ENCODE peak calls at places on chromosomes 4 and X, in four cellular contexts. One of them, this sample, is unnamed.

GRCh38 chrX:13816899-13817298 is at the start of gene GPM6B:
- DNase-seq in stimulated activated CD8-positive, alpha-beta memory T cell treated with anti-CD3 and anti-CD28 coated beads, Interleukin-12 subunit alpha, Interleukin-12 subunit beta, amount 100 ng/mL, for 1 hour: no peak
- DNase-seq in GM06990: no peak
- DNase-seq in activated CD8-positive, alpha-beta memory T cell treated with anti-CD3 and anti-CD28 coated beads for 24 hours: no peak
- DNase-seq in this sample: no peak

GRCh38 chr4:171622729-171623128 is 190.5 kb upstream of the GALNTL6 start:
- DNase-seq in stimulated activated CD8-positive, alpha-beta memory T cell treated with anti-CD3 and anti-CD28 coated beads, Interleukin-12 subunit alpha, Interleukin-12 subunit beta, amount 100 ng/mL, for 1 hour: no peak
- DNase-seq in activated CD8-positive, alpha-beta memory T cell treated with anti-CD3 and anti-CD28 coated beads for 24 hours: no peak
- DNase-seq in GM06990: no peak
- DNase-seq in this sample: no peak

GRCh38 chr4:56768772-56769171 is 52.7 kb downstream of the SPINK2 start:
- DNase-seq in stimulated activated CD8-positive, alpha-beta memory T cell treated with anti-CD3 and anti-CD28 coated beads, Interleukin-12 subunit alpha, Interleukin-12 subunit beta, amount 100 ng/mL, for 1 hour: no peak
- DNase-seq in GM06990: no peak
- DNase-seq in activated CD8-positive, alpha-beta memory T cell treated with anti-CD3 and anti-CD28 coated beads for 24 hours: no peak
- DNase-seq in this sample: no peak

GRCh38 chrX:94216738-94217137 is 542.7 kb downstream of the FAM133A start:
- DNase-seq in GM06990: no peak
- DNase-seq in activated CD8-positive, alpha-beta memory T cell treated with anti-CD3 and anti-CD28 coated beads for 24 hours: no peak
- DNase-seq in stimulated activated CD8-positive, alpha-beta memory T cell treated with anti-CD3 and anti-CD28 coated beads, Interleukin-12 subunit alpha, Interleukin-12 subunit beta, amount 100 ng/mL, for 1 hour: no peak
- DNase-seq in this sample: no peak

GRCh38 chr4:147960971-147961370 is 229.1 kb downstream of the ARHGAP10 start:
- DNase-seq in GM06990: no peak
- DNase-seq in activated CD8-positive, alpha-beta memory T cell treated with anti-CD3 and anti-CD28 coated beads for 24 hours: no peak
- DNase-seq in stimulated activated CD8-positive, alpha-beta memory T cell treated with anti-CD3 and anti-CD28 coated beads, Interleukin-12 subunit alpha, Interleukin-12 subunit beta, amount 100 ng/mL, for 1 hour: no peak
- DNase-seq in this sample: no peak

GRCh38 chrX:153734871-153735270 is 10.2 kb downstream of the ABCD1 start:
- DNase-seq in GM06990: no peak
- DNase-seq in activated CD8-positive, alpha-beta memory T cell treated with anti-CD3 and anti-CD28 coated beads for 24 hours: no peak
- DNase-seq in stimulated activated CD8-positive, alpha-beta memory T cell treated with anti-CD3 and anti-CD28 coated beads, Interleukin-12 subunit alpha, Interleukin-12 subunit beta, amount 100 ng/mL, for 1 hour: no peak
- DNase-seq in this sample: no peak

GRCh38 chr4:30543057-30543456 is 177.1 kb upstream of the PCDH7 start:
- DNase-seq in GM06990: no peak
- DNase-seq in activated CD8-positive, alpha-beta memory T cell treated with anti-CD3 and anti-CD28 coated beads for 24 hours: no peak
- DNase-seq in stimulated activated CD8-positive, alpha-beta memory T cell treated with anti-CD3 and anti-CD28 coated beads, Interleukin-12 subunit alpha, Interleukin-12 subunit beta, amount 100 ng/mL, for 1 hour: no peak
- DNase-seq in this sample: no peak

GRCh38 chrX:56000169-56000568 is 232.0 kb upstream of the KLF8 start:
- DNase-seq in activated CD8-positive, alpha-beta memory T cell treated with anti-CD3 and anti-CD28 coated beads for 24 hours: no peak
- DNase-seq in stimulated activated CD8-positive, alpha-beta memory T cell treated with anti-CD3 and anti-CD28 coated beads, Interleukin-12 subunit alpha, Interleukin-12 subunit beta, amount 100 ng/mL, for 1 hour: no peak
- DNase-seq in GM06990: no peak
- DNase-seq in this sample: no peak

GRCh38 chr4:30989508-30989907 is 269.3 kb downstream of the PCDH7 start:
- DNase-seq in activated CD8-positive, alpha-beta memory T cell treated with anti-CD3 and anti-CD28 coated beads for 24 hours: no peak
- DNase-seq in GM06990: no peak
- DNase-seq in stimulated activated CD8-positive, alpha-beta memory T cell treated with anti-CD3 and anti-CD28 coated beads, Interleukin-12 subunit alpha, Interleukin-12 subunit beta, amount 100 ng/mL, for 1 hour: no peak
- DNase-seq in this sample: no peak

GRCh38 chr4:40038972-40039371 is 17.7 kb upstream of the N4BP2 start:
- DNase-seq in activated CD8-positive, alpha-beta memory T cell treated with anti-CD3 and anti-CD28 coated beads for 24 hours: no peak
- DNase-seq in GM06990: no peak
- DNase-seq in stimulated activated CD8-positive, alpha-beta memory T cell treated with anti-CD3 and anti-CD28 coated beads, Interleukin-12 subunit alpha, Interleukin-12 subunit beta, amount 100 ng/mL, for 1 hour: no peak
- DNase-seq in this sample: no peak

GRCh38 chr4:34850426-34850825 is 1393.9 kb downstream of the ARAP2 start:
- DNase-seq in stimulated activated CD8-positive, alpha-beta memory T cell treated with anti-CD3 and anti-CD28 coated beads, Interleukin-12 subunit alpha, Interleukin-12 subunit beta, amount 100 ng/mL, for 1 hour: no peak
- DNase-seq in activated CD8-positive, alpha-beta memory T cell treated with anti-CD3 and anti-CD28 coated beads for 24 hours: no peak
- DNase-seq in GM06990: no peak
- DNase-seq in this sample: no peak

GRCh38 chr4:2059726-2060577 is 825 bp downstream of the NAT8L start:
- DNase-seq in stimulated activated CD8-positive, alpha-beta memory T cell treated with anti-CD3 and anti-CD28 coated beads, Interleukin-12 subunit alpha, Interleukin-12 subunit beta, amount 100 ng/mL, for 1 hour: no peak
- DNase-seq in activated CD8-positive, alpha-beta memory T cell treated with anti-CD3 and anti-CD28 coated beads for 24 hours: no peak
- DNase-seq in GM06990: no peak
- DNase-seq in this sample: no peak

GRCh38 chr4:35125995-35126712 is 1118.2 kb downstream of the ARAP2 start:
- DNase-seq in GM06990: no peak
- DNase-seq in activated CD8-positive, alpha-beta memory T cell treated with anti-CD3 and anti-CD28 coated beads for 24 hours: no peak
- DNase-seq in stimulated activated CD8-positive, alpha-beta memory T cell treated with anti-CD3 and anti-CD28 coated beads, Interleukin-12 subunit alpha, Interleukin-12 subunit beta, amount 100 ng/mL, for 1 hour: no peak
- DNase-seq in this sample: peak

GRCh38 chr4:121072080-121072835 is at the start of gene NDNF:
- DNase-seq in GM06990: peak
- DNase-seq in activated CD8-positive, alpha-beta memory T cell treated with anti-CD3 and anti-CD28 coated beads for 24 hours: peak
- DNase-seq in stimulated activated CD8-positive, alpha-beta memory T cell treated with anti-CD3 and anti-CD28 coated beads, Interleukin-12 subunit alpha, Interleukin-12 subunit beta, amount 100 ng/mL, for 1 hour: peak
- DNase-seq in this sample: peak

GRCh38 chr4:8675383-8675782 is 82.8 kb downstream of the CPZ start:
- DNase-seq in stimulated activated CD8-positive, alpha-beta memory T cell treated with anti-CD3 and anti-CD28 coated beads, Interleukin-12 subunit alpha, Interleukin-12 subunit beta, amount 100 ng/mL, for 1 hour: no peak
- DNase-seq in activated CD8-positive, alpha-beta memory T cell treated with anti-CD3 and anti-CD28 coated beads for 24 hours: no peak
- DNase-seq in GM06990: no peak
- DNase-seq in this sample: no peak

GRCh38 chr4:22099896-22100295 is 151.3 kb upstream of the KCNIP4 start:
- DNase-seq in stimulated activated CD8-positive, alpha-beta memory T cell treated with anti-CD3 and anti-CD28 coated beads, Interleukin-12 subunit alpha, Interleukin-12 subunit beta, amount 100 ng/mL, for 1 hour: no peak
- DNase-seq in GM06990: no peak
- DNase-seq in activated CD8-positive, alpha-beta memory T cell treated with anti-CD3 and anti-CD28 coated beads for 24 hours: no peak
- DNase-seq in this sample: no peak

GRCh38 chr4:79652726-79653125 is 244.7 kb upstream of the GK2 start:
- DNase-seq in stimulated activated CD8-positive, alpha-beta memory T cell treated with anti-CD3 and anti-CD28 coated beads, Interleukin-12 subunit alpha, Interleukin-12 subunit beta, amount 100 ng/mL, for 1 hour: no peak
- DNase-seq in activated CD8-positive, alpha-beta memory T cell treated with anti-CD3 and anti-CD28 coated beads for 24 hours: no peak
- DNase-seq in GM06990: no peak
- DNase-seq in this sample: no peak

GRCh38 chr4:122480023-122480422 is 23.5 kb upstream of the IL2 start:
- DNase-seq in activated CD8-positive, alpha-beta memory T cell treated with anti-CD3 and anti-CD28 coated beads for 24 hours: no peak
- DNase-seq in stimulated activated CD8-positive, alpha-beta memory T cell treated with anti-CD3 and anti-CD28 coated beads, Interleukin-12 subunit alpha, Interleukin-12 subunit beta, amount 100 ng/mL, for 1 hour: no peak
- DNase-seq in GM06990: no peak
- DNase-seq in this sample: no peak

GRCh38 chr4:648579-649292 is 23.4 kb downstream of the PDE6B start:
- DNase-seq in GM06990: peak
- DNase-seq in stimulated activated CD8-positive, alpha-beta memory T cell treated with anti-CD3 and anti-CD28 coated beads, Interleukin-12 subunit alpha, Interleukin-12 subunit beta, amount 100 ng/mL, for 1 hour: no peak
- DNase-seq in activated CD8-positive, alpha-beta memory T cell treated with anti-CD3 and anti-CD28 coated beads for 24 hours: no peak
- DNase-seq in this sample: peak

GRCh38 chrX:40095588-40096394 is 2.0 kb downstream of the BCOR start:
- DNase-seq in activated CD8-positive, alpha-beta memory T cell treated with anti-CD3 and anti-CD28 coated beads for 24 hours: peak
- DNase-seq in stimulated activated CD8-positive, alpha-beta memory T cell treated with anti-CD3 and anti-CD28 coated beads, Interleukin-12 subunit alpha, Interleukin-12 subunit beta, amount 100 ng/mL, for 1 hour: no peak
- DNase-seq in GM06990: no peak
- DNase-seq in this sample: peak

GRCh38 chrX:69289046-69289838 is 124.0 kb upstream of the PJA1 start:
- DNase-seq in GM06990: no peak
- DNase-seq in activated CD8-positive, alpha-beta memory T cell treated with anti-CD3 and anti-CD28 coated beads for 24 hours: no peak
- DNase-seq in stimulated activated CD8-positive, alpha-beta memory T cell treated with anti-CD3 and anti-CD28 coated beads, Interleukin-12 subunit alpha, Interleukin-12 subunit beta, amount 100 ng/mL, for 1 hour: no peak
- DNase-seq in this sample: no peak